ENCODE peak calls at places on chromosomes 2 and 18, in four cellular contexts. K, A, Y and H are unnamed samples.
A peak's percentile ranks its signal among the peaks of the same experiment; 100 is the strongest.

GRCh38 chr2:64143154-64144056 is 815 bp downstream of the PELI1 start:
- DNase-seq in K (peak; percentile 53), Y (peak; percentile 58), A (peak; percentile 21), H (peak; percentile 26)

GRCh38 chr2:25294573-25295462 is 46.9 kb downstream of the DNMT3A start:
- DNase-seq in A (no peak), K (no peak), Y (no peak), H (no peak)

GRCh38 chr2:127651987-127652550 is 6.1 kb downstream of the GPR17 start:
- DNase-seq in K (no peak), Y (no peak), A (no peak), H (no peak)

GRCh38 chr2:224930990-224931389 is 111.3 kb downstream of the DOCK10 start:
- DNase-seq in K (no peak), Y (no peak), A (no peak), H (no peak)

GRCh38 chr2:143223556-143223955 is 94.3 kb downstream of the ARHGAP15 start:
- DNase-seq in Y (no peak), A (no peak), K (no peak), H (no peak)

GRCh38 chr2:195486987-195487644 is 169.9 kb upstream of the SLC39A10 start:
- DNase-seq in K (no peak), A (no peak), Y (peak; percentile 89), H (peak; percentile 24)

GRCh38 chr2:74304332-74305148 is 38.7 kb downstream of the SLC4A5 start:
- DNase-seq in Y (peak; percentile 24), A (no peak), K (no peak), H (no peak)

GRCh38 chr2:15942711-15943345 is 2.5 kb downstream of the MYCN start:
- DNase-seq in Y (no peak), A (no peak), K (no peak), H (no peak)

GRCh38 chr18:22267697-22268096 is 98.3 kb downstream of the GATA6 start:
- DNase-seq in Y (no peak), K (no peak), A (no peak), H (no peak)

GRCh38 chr2:46850742-46851141 is 64.9 kb downstream of the MCFD2 start:
- DNase-seq in K (no peak), A (no peak), Y (no peak), H (no peak)

GRCh38 chr18:8499810-8500663 is 109.2 kb upstream of the RAB12 start:
- DNase-seq in A (no peak), K (no peak), Y (no peak), H (no peak)

DNA sequence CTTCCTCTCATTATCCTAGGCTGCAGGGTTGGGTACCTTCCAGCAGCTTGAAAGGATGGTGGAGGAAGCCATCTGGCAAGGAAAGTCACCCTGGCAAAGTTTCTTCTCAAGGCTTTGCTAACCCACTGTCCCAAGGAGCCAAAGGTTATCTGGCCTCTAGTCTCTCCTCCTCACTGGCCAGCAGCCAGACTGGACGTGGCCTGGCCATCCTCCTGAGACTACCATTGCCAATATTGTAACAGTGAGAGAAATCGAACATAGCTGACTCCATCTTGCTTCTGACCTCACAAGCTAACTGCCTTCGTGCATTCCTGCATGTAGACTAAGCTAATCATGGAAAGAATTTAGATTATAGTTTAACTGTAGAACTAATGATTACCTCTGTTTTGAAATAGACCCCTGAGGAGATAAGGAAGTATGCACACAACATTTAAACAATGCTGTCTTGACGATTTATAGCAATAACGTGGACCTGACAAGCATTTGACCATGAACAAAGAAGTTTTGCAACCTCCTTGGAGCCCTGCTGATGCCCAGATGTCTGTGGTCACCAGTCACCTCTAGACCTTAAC is 7.8 kb upstream of the ANXA4 start:
- DNase-seq in Y (no peak), A (peak; percentile 86), K (no peak), H (peak; percentile 82)
- TF ChIP-seq NR3C1 in Y (no peak), A (no peak), K (no peak), H (no peak)

GRCh38 chr2:200795044-200795443 is 16.7 kb upstream of the BZW1 start:
- DNase-seq in Y (peak; percentile 82), A (peak; percentile 25), K (peak; percentile 40), H (peak; percentile 49)

GRCh38 chr2:200796561-200796960 is 15.1 kb upstream of the BZW1 start:
- DNase-seq in K (no peak), A (no peak), Y (no peak), H (no peak)

GRCh38 chr2:200800458-200800857 is 11.3 kb upstream of the BZW1 start:
- DNase-seq in A (no peak), K (no peak), Y (no peak), H (no peak)

GRCh38 chr2:200798519-200798918 is 13.2 kb upstream of the BZW1 start:
- DNase-seq in A (no peak), K (no peak), Y (no peak), H (no peak)

GRCh38 chr2:200797242-200797770 is 14.4 kb upstream of the BZW1 start:
- DNase-seq in A (peak; percentile 52), Y (peak; percentile 54), K (no peak), H (no peak)
- TF ChIP-seq NR3C1 in A (no peak), Y (no peak), K (no peak), H (no peak)

DNA sequence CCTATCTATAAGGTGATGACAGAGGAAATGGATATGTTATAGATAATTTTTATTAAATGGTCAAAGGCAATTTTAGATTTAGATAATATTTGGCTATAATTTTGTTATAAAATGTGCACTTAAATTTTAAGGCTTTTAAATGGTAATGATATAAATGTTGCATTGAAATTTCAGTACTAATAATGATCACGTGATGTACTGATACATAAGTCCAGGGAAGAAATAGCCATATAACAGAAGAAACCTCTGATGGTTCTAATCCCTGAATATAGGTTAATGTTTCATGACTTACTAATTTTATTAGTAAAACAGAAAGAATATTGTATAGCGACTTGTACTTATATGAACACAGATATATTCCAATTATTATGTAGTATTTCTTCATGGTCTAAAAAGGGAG is 211.9 kb downstream of the SOCS6 start:
- DNase-seq in Y (no peak), K (no peak), A (no peak), H (no peak)
- TF ChIP-seq NR3C1 in Y (no peak), K (no peak), A (no peak), H (no peak)

GRCh38 chr2:164792316-164793127 is 49.1 kb downstream of the COBLL1 start:
- DNase-seq in Y (no peak), A (no peak), K (no peak), H (no peak)
- TF ChIP-seq NR3C1 in Y (no peak), A (no peak), K (no peak), H (no peak)